ENCODE peak calls at places on chromosomes 5 and 9, in eight cellular contexts. B, N, S, E, R, K, P and L are unnamed samples.

GRCh38 chr5:155943516-155944407 is 383.2 kb upstream of the SGCD start:
- DNase-seq in P (peak), R (peak), K (peak), E (peak), S (peak), N (peak), B (peak), L (no peak)

GRCh38 chr5:91170266-91170665 is 212.9 kb downstream of the ARRDC3 start:
- DNase-seq in N (no peak), R (peak), E (no peak), S (no peak), P (peak), K (peak), B (no peak), L (no peak)

GRCh38 chr5:119486-120097 is 27.6 kb downstream of the PLEKHG4B start:
- DNase-seq in N (no peak), S (no peak), E (no peak), R (no peak), K (no peak), P (no peak), B (no peak), L (no peak)

GRCh38 chr5:69078921-69079537 is 14.8 kb upstream of the SLC30A5 start:
- DNase-seq in K (no peak), E (no peak), P (no peak), N (no peak), R (no peak), S (no peak), B (no peak), L (no peak)

GRCh38 chr5:126471875-126472537 is 48.8 kb downstream of the GRAMD2B start:
- DNase-seq in P (peak), R (no peak), N (no peak), B (peak), K (peak), S (no peak), E (no peak), L (peak)

GRCh38 chr5:58314356-58315045 is 145.4 kb downstream of the PLK2 start:
- DNase-seq in R (no peak), S (no peak), E (no peak), B (no peak), P (no peak), N (no peak), K (no peak), L (no peak)

GRCh38 chr5:53170748-53171349 is 61.3 kb upstream of the MOCS2 start:
- DNase-seq in N (peak), K (peak), P (peak), S (no peak), E (peak), B (no peak), R (peak), L (no peak)

GRCh38 chr9:88007291-88007650 is 32.9 kb upstream of the CDK20 start:
- DNase-seq in B (no peak), N (no peak), S (no peak), K (no peak), P (no peak), R (no peak), E (peak), L (no peak)

GRCh38 chr5:21173526-21173925 is 1185.5 kb upstream of the CDH18 start:
- DNase-seq in N (no peak), B (no peak), E (no peak), P (peak), S (no peak), K (no peak), R (no peak), L (no peak)

GRCh38 chr5:5497132-5497748 is 74.8 kb downstream of the ICE1 start:
- DNase-seq in B (no peak), N (peak), P (peak), K (peak), E (peak), S (peak), R (peak), L (no peak)

GRCh38 chr9:97660345-97660744 is 26.7 kb downstream of the NCBP1 start:
- DNase-seq in R (no peak), N (no peak), P (no peak), K (no peak), B (no peak), S (no peak), E (no peak), L (no peak)

GRCh38 chr5:154857091-154857533 is 1.3 kb upstream of the CNOT8 start:
- DNase-seq in K (no peak), S (no peak), N (no peak), R (peak), E (no peak), P (no peak), B (no peak), L (no peak)

GRCh38 chr5:138789771-138790242 is 36.6 kb downstream of the CTNNA1 start:
- DNase-seq in K (peak), R (peak), B (no peak), N (peak), S (no peak), E (peak), P (peak), L (no peak)

GRCh38 chr9:33320568-33321261 is 30.4 kb downstream of the NFX1 start:
- DNase-seq in S (no peak), K (peak), B (peak), R (no peak), E (no peak), N (no peak), P (peak), L (peak)

GRCh38 chr5:1199649-1200494 is 1.5 kb upstream of the SLC6A19 start:
- DNase-seq in S (no peak), B (no peak), K (no peak), N (no peak), P (no peak), R (no peak), E (no peak), L (no peak)

GRCh38 chr5:35835796-35836742 is 20.6 kb upstream of the IL7R start:
- DNase-seq in E (no peak), N (no peak), R (no peak), S (no peak), K (no peak), B (no peak), P (no peak), L (no peak)

GRCh38 chr5:44845777-44846176 is 37.0 kb downstream of the MRPS30 start:
- DNase-seq in K (no peak), P (no peak), B (no peak), R (no peak), E (no peak), N (no peak), S (peak), L (no peak)